ENCODE peak calls at places on chromosomes 7 and 10, in eight cellular contexts. R is heart left ventricle, C is ovary, F is tibial nerve, D is esophagus squamous epithelium, U is gastrocnemius medialis, E is IMR-90, Q is testis. W is an unnamed sample. For H3K36me3 and H3K4me1, the result is how much of the 10 kb centered on the place peaks cover.

GRCh38 chr7:101542527-101543241 is 86.4 kb downstream of the MYL10 start:
- DNase-seq in Q (peak), D (no peak), U (peak), C (peak), R (peak), F (peak), E (peak), W (peak)

GRCh38 chr7:142024547-142024946 is 28.9 kb downstream of the MGAM start:
- DNase-seq in F (no peak), R (no peak), Q (no peak), D (no peak), C (no peak), E (no peak), U (no peak), W (no peak)

GRCh38 chr7:50860598-50860997 is 77.9 kb upstream of the GRB10 start:
- DNase-seq in C (no peak), F (no peak), U (no peak), Q (no peak), E (no peak), R (no peak), D (no peak), W (no peak)

GRCh38 chr10:46310143-46310514 is 23.3 kb downstream of the ANTXRL start:
- DNase-seq in D (no peak), U (no peak), F (no peak), C (no peak), R (no peak), E (no peak), Q (peak), W (no peak)

GRCh38 chr7:102286237-102287081 is at the start of gene SH2B2:
- DNase-seq in U (peak), C (peak), F (peak), D (no peak), R (peak), Q (peak), E (peak), W (peak)

GRCh38 chr10:95963202-95963991 is 55.6 kb downstream of the CC2D2B start:
- DNase-seq in F (no peak), E (no peak), C (no peak), Q (no peak), U (no peak), R (no peak), D (no peak), W (no peak)

GRCh38 chr7:128697301-128697905 is 25.3 kb downstream of the GARIN1A start:
- DNase-seq in R (no peak), F (no peak), U (peak), D (peak), Q (peak), C (no peak), E (peak), W (peak)

GRCh38 chr7:142813262-142813661 is 41.6 kb upstream of the EPHB6 start:
- DNase-seq in F (no peak), Q (no peak), U (no peak), C (no peak), D (no peak), R (no peak), E (peak), W (no peak)

GRCh38 chr10:22649390-22649841 is 65.0 kb downstream of the PIP4K2A start:
- DNase-seq in Q (no peak), R (no peak), E (no peak), D (no peak), U (no peak), C (no peak), F (no peak), W (no peak)

GRCh38 chr7:84022686-84023308 is 171.8 kb downstream of the SEMA3A start:
- DNase-seq in D (no peak), R (no peak), Q (no peak), U (no peak), E (peak), F (no peak), C (no peak), W (no peak)

GRCh38 chr7:75534727-75535307 is 42.7 kb downstream of the SPDYE5 start:
- DNase-seq in F (no peak), Q (no peak), U (no peak), C (no peak), R (no peak), E (peak), D (no peak), W (no peak)

GRCh38 chr7:46682841-46683624 is 762.0 kb upstream of the IGFBP3 start:
- DNase-seq in R (no peak), C (no peak), Q (no peak), E (peak), D (no peak), F (no peak), U (no peak), W (no peak)

GRCh38 chr7:135168001-135168400 is 2.5 kb downstream of the CYREN start:
- DNase-seq in E (no peak), U (peak), R (no peak), Q (no peak), D (no peak), C (no peak), F (no peak), W (peak)

GRCh38 chr7:38630720-38631673 is at the start of gene AMPH:
- DNase-seq in C (peak), R (peak), E (peak), D (no peak), F (no peak), Q (peak), U (peak), W (peak)

GRCh38 chr7:50962962-50963374 is 180.3 kb upstream of the GRB10 start:
- DNase-seq in F (no peak), R (peak), U (no peak), E (no peak), Q (peak), C (peak), D (no peak), W (no peak)

GRCh38 chr10:112951349-112952281 is 1.6 kb downstream of the TCF7L2 start:
- DNase-seq in D (no peak), R (peak), E (peak), C (peak), Q (peak), F (peak), U (peak), W (peak)

GRCh38 chr7:157445246-157445955 is 108.6 kb downstream of the DNAJB6 start:
- DNase-seq in C (peak), D (no peak), Q (no peak), R (no peak), U (peak), F (no peak), E (no peak), W (peak)

GRCh38 chr10:71244638-71245419 is 32.5 kb downstream of the UNC5B start:
- DNase-seq in C (peak), R (peak), E (peak), D (no peak), Q (peak), F (peak), U (peak), W (no peak)

GRCh38 chr7:88092676-88092999 is 127.2 kb downstream of the SRI start:
- DNase-seq in U (no peak), C (no peak), R (no peak), Q (no peak), E (no peak), F (no peak), D (no peak), W (no peak)

GRCh38 chr10:103514244-103514643 is 20.7 kb downstream of the NEURL1 start:
- DNase-seq in R (no peak), Q (peak), U (no peak), C (no peak), D (no peak), E (no peak), F (no peak), W (peak)

GRCh38 chr10:90204956-90205695 is 503.7 kb downstream of the KIF20B start:
- DNase-seq in C (no peak), Q (no peak), R (no peak), U (no peak), D (no peak), F (no peak), E (no peak), W (no peak)

GRCh38 chr7:17640730-17641377 is 299.4 kb downstream of the SNX13 start:
- DNase-seq in C (no peak), F (no peak), E (peak), U (no peak), Q (peak), D (no peak), R (no peak), W (no peak)

GRCh38 chr10:59002011-59002410 is 174.4 kb upstream of the PHYHIPL start:
- DNase-seq in C (no peak), F (no peak), E (no peak), D (no peak), Q (no peak), U (no peak), R (no peak), W (no peak)

GRCh38 chr10:132099701-132100481 is 34.1 kb downstream of the JAKMIP3 start:
- DNase-seq in D (no peak), C (no peak), F (no peak), E (no peak), R (peak), U (no peak), Q (no peak), W (peak)

GRCh38 chr10:127182161-127182560 is 14.2 kb downstream of the INSYN2A start:
- DNase-seq in E (no peak), Q (no peak), F (no peak), D (no peak), U (no peak), R (no peak), C (no peak), W (no peak)

GRCh38 chr7:128740996-128741395 is 1.8 kb downstream of the CALU start:
- DNase-seq in C (no peak), Q (peak), F (no peak), R (peak), E (no peak), D (no peak), U (peak), W (no peak)

GRCh38 chr10:62036186-62037081 is 134.9 kb downstream of the ARID5B start:
- DNase-seq in C (no peak), R (no peak), D (no peak), F (no peak), Q (no peak), U (no peak), E (no peak), W (no peak)

GRCh38 chr7:128236924-128237586 is 4.0 kb upstream of the LEP start:
- DNase-seq in U (no peak), F (no peak), R (no peak), E (peak), Q (no peak), D (no peak), C (no peak), W (no peak)

GRCh38 chr7:41574377-41574776 is 128.5 kb downstream of the INHBA start:
- DNase-seq in Q (no peak), E (peak), C (no peak), D (no peak), R (no peak), U (no peak), F (no peak), W (no peak)

GRCh38 chr10:71771821-71772617 is 1.3 kb downstream of the VSIR start:
- DNase-seq in Q (peak), D (no peak), F (no peak), C (peak), U (peak), R (peak), E (peak), W (no peak)

GRCh38 chr7:17646181-17646956 is 293.9 kb downstream of the SNX13 start:
- DNase-seq in C (no peak), F (no peak), D (no peak), E (peak), Q (no peak), R (no peak), U (no peak), W (no peak)

GRCh38 chr10:27535312-27535711 is 31.2 kb downstream of the RAB18 start:
- DNase-seq in F (no peak), E (no peak), U (no peak), R (no peak), Q (no peak), D (no peak), C (no peak), W (no peak)

GRCh38 chr7:47534322-47535032 is 47.4 kb downstream of the TNS3 start:
- DNase-seq in C (no peak), Q (no peak), U (no peak), R (no peak), D (no peak), E (no peak), F (no peak), W (peak)

GRCh38 chr7:100465299-100465698 is 1.2 kb upstream of the SPACDR start:
- DNase-seq in D (no peak), C (no peak), F (no peak), U (no peak), Q (peak), R (no peak), E (peak), W (no peak)
- H3K36me3 ChIP-seq in D (under half), C (under half), F (under half), U (under half), Q (under half), R (under half), E (under half), W (half or more)

GRCh38 chr7:44749992-44750391 is 1.3 kb downstream of the ZMIZ2 start:
- DNase-seq in C (no peak), Q (no peak), D (no peak), R (no peak), E (no peak), U (no peak), F (no peak), W (peak)

GRCh38 chr7:44748948-44749731 is 493 bp downstream of the ZMIZ2 start:
- DNase-seq in E (no peak), Q (peak), F (no peak), C (peak), U (no peak), D (no peak), R (peak), W (no peak)

GRCh38 chr7:44750921-44751571 is 2.4 kb downstream of the ZMIZ2 start:
- DNase-seq in R (no peak), D (no peak), F (no peak), E (peak), C (no peak), U (no peak), Q (no peak), W (peak)

GRCh38 chr7:44750424-44750823 is 1.8 kb downstream of the ZMIZ2 start:
- DNase-seq in F (no peak), D (no peak), C (no peak), U (no peak), R (no peak), Q (no peak), E (no peak), W (peak)

GRCh38 chr7:44748042-44748947 is at the start of gene ZMIZ2:
- DNase-seq in U (peak), Q (peak), R (peak), F (peak), E (peak), D (peak), C (peak), W (peak)
- TF ChIP-seq POLR2A in U (peak), Q (peak), R (peak), F (peak), E (peak), D (no peak), C (peak), W (no peak)

GRCh38 chr10:11186330-11186729 is 168.7 kb downstream of the CELF2 start:
- DNase-seq in C (no peak), D (no peak), F (no peak), U (no peak), E (no peak), Q (no peak), R (no peak), W (no peak)
- H3K4me1 ChIP-seq in C (under half), D (under half), F (under half), U (under half), E (under half), Q (under half), R (under half), W (half or more)

DNA sequence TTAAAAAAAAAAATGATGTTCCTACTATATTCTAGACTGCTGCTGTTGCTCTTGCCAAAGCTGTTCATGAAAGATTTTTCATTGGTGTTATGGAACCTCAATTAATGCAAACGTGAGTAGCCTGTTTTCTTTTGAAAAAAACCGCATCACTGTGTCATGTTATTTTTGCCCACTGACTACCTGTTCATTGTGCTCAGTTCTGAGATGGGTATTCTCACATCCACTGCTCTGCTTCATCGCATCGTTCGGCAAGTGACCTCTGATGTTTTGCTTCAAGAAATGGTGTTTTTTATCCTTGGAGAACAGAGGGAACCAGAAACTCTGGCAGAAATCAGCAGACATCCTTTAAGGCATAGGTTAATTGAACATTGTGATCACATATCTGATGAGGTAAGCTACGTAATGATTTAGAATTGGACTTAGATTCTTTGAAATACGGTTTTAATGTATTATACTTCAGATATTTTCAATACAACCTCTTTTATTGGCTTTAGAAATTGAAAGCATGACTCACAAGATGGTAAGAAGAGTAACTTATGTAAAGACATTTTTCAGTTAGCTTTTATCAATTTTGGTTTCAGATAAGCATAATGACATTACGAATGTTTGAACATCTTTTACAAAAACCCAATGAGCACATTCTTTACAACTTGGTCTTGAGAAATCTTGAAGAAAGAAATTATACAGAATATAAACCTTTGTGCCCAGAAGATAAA is 24.6 kb downstream of the FHIP2A start:
- DNase-seq in C (no peak), R (no peak), Q (no peak), D (no peak), F (no peak), E (no peak), U (no peak), W (no peak)
- H3K36me3 ChIP-seq in C (under half), R (half or more), Q (under half), D (under half), F (under half), E (half or more), U (half or more), W (half or more)

W was measured in spleen.